ENCODE peak calls at places on chromosomes 4 and X, in nine cellular contexts. One of them, this sample, is unnamed.

GRCh38 chr4:48546336-48546735 is 56.3 kb downstream of the ZAR1 start:
- DNase-seq in activated effector memory CD4-positive, alpha-beta T cell treated with anti-CD3 and anti-CD28 coated beads, Interleukin-2, amount 50 U/mL, for 16 hours: no peak
- DNase-seq in memory B cell: no peak
- DNase-seq in left colon: no peak
- DNase-seq in ovary: no peak
- DNase-seq in caudate nucleus: no peak
- DNase-seq in naive B cell: peak; percentile 3
- DNase-seq in GM04503: no peak
- DNase-seq in activated CD8-positive, alpha-beta memory T cell treated with anti-CD3 and anti-CD28 coated beads for 48 hours: no peak
- DNase-seq in this sample: no peak

GRCh38 chr4:119940557-119940956 is 126.1 kb downstream of the MAD2L1 start:
- DNase-seq in activated effector memory CD4-positive, alpha-beta T cell treated with anti-CD3 and anti-CD28 coated beads, Interleukin-2, amount 50 U/mL, for 16 hours: no peak
- DNase-seq in memory B cell: no peak
- DNase-seq in left colon: no peak
- DNase-seq in ovary: no peak
- DNase-seq in caudate nucleus: no peak
- DNase-seq in naive B cell: no peak
- DNase-seq in GM04503: no peak
- DNase-seq in activated CD8-positive, alpha-beta memory T cell treated with anti-CD3 and anti-CD28 coated beads for 48 hours: no peak
- DNase-seq in this sample: no peak

GRCh38 chrX:136768469-136769084 is 12.2 kb downstream of the ARHGEF6 start:
- DNase-seq in activated effector memory CD4-positive, alpha-beta T cell treated with anti-CD3 and anti-CD28 coated beads, Interleukin-2, amount 50 U/mL, for 16 hours: peak; percentile 79
- DNase-seq in memory B cell: no peak
- DNase-seq in left colon: peak; percentile 39
- DNase-seq in ovary: peak; percentile 40
- DNase-seq in caudate nucleus: no peak
- DNase-seq in naive B cell: no peak
- DNase-seq in GM04503: peak; percentile 88
- DNase-seq in activated CD8-positive, alpha-beta memory T cell treated with anti-CD3 and anti-CD28 coated beads for 48 hours: no peak
- DNase-seq in this sample: no peak

GRCh38 chr4:75908555-75908954 is 6.3 kb upstream of the PPEF2 start:
- DNase-seq in activated effector memory CD4-positive, alpha-beta T cell treated with anti-CD3 and anti-CD28 coated beads, Interleukin-2, amount 50 U/mL, for 16 hours: no peak
- DNase-seq in memory B cell: no peak
- DNase-seq in left colon: no peak
- DNase-seq in ovary: no peak
- DNase-seq in caudate nucleus: no peak
- DNase-seq in naive B cell: no peak
- DNase-seq in GM04503: no peak
- DNase-seq in activated CD8-positive, alpha-beta memory T cell treated with anti-CD3 and anti-CD28 coated beads for 48 hours: no peak
- DNase-seq in this sample: no peak

GRCh38 chr4:25159837-25160713 is at the start of gene SEPSECS:
- DNase-seq in activated effector memory CD4-positive, alpha-beta T cell treated with anti-CD3 and anti-CD28 coated beads, Interleukin-2, amount 50 U/mL, for 16 hours: peak; percentile 97
- DNase-seq in memory B cell: peak; percentile 81
- DNase-seq in left colon: peak; percentile 99
- DNase-seq in ovary: peak; percentile 99
- DNase-seq in caudate nucleus: peak; percentile 22
- DNase-seq in naive B cell: peak; percentile 93
- DNase-seq in GM04503: peak; percentile 85
- DNase-seq in activated CD8-positive, alpha-beta memory T cell treated with anti-CD3 and anti-CD28 coated beads for 48 hours: peak; percentile 79
- DNase-seq in this sample: peak; percentile 84

GRCh38 chr4:113809313-113809712 is 47.8 kb upstream of the CAMK2D start:
- DNase-seq in activated effector memory CD4-positive, alpha-beta T cell treated with anti-CD3 and anti-CD28 coated beads, Interleukin-2, amount 50 U/mL, for 16 hours: no peak
- DNase-seq in memory B cell: no peak
- DNase-seq in left colon: peak; percentile 26
- DNase-seq in ovary: no peak
- DNase-seq in caudate nucleus: no peak
- DNase-seq in naive B cell: no peak
- DNase-seq in GM04503: no peak
- DNase-seq in activated CD8-positive, alpha-beta memory T cell treated with anti-CD3 and anti-CD28 coated beads for 48 hours: no peak
- DNase-seq in this sample: no peak

GRCh38 chr4:185567828-185568442 is 32.6 kb upstream of the PDLIM3 start:
- DNase-seq in activated effector memory CD4-positive, alpha-beta T cell treated with anti-CD3 and anti-CD28 coated beads, Interleukin-2, amount 50 U/mL, for 16 hours: no peak
- DNase-seq in memory B cell: no peak
- DNase-seq in left colon: no peak
- DNase-seq in ovary: peak; percentile 66
- DNase-seq in caudate nucleus: no peak
- DNase-seq in naive B cell: no peak
- DNase-seq in GM04503: peak; percentile 36
- DNase-seq in activated CD8-positive, alpha-beta memory T cell treated with anti-CD3 and anti-CD28 coated beads for 48 hours: no peak
- DNase-seq in this sample: no peak

GRCh38 chr4:120517966-120518365 is 404.6 kb downstream of the PRDM5 start:
- DNase-seq in activated effector memory CD4-positive, alpha-beta T cell treated with anti-CD3 and anti-CD28 coated beads, Interleukin-2, amount 50 U/mL, for 16 hours: no peak
- DNase-seq in memory B cell: no peak
- DNase-seq in left colon: peak; percentile 29
- DNase-seq in ovary: peak; percentile 21
- DNase-seq in caudate nucleus: no peak
- DNase-seq in naive B cell: no peak
- DNase-seq in GM04503: peak; percentile 31
- DNase-seq in activated CD8-positive, alpha-beta memory T cell treated with anti-CD3 and anti-CD28 coated beads for 48 hours: no peak
- DNase-seq in this sample: no peak

GRCh38 chrX:3044671-3045070 is 3.4 kb downstream of the ARSF start:
- DNase-seq in activated effector memory CD4-positive, alpha-beta T cell treated with anti-CD3 and anti-CD28 coated beads, Interleukin-2, amount 50 U/mL, for 16 hours: no peak
- DNase-seq in memory B cell: no peak
- DNase-seq in left colon: no peak
- DNase-seq in ovary: no peak
- DNase-seq in caudate nucleus: no peak
- DNase-seq in naive B cell: no peak
- DNase-seq in GM04503: no peak
- DNase-seq in activated CD8-positive, alpha-beta memory T cell treated with anti-CD3 and anti-CD28 coated beads for 48 hours: no peak
- DNase-seq in this sample: no peak

GRCh38 chr4:118280501-118281218 is 72.1 kb downstream of the PRSS12 start:
- DNase-seq in activated effector memory CD4-positive, alpha-beta T cell treated with anti-CD3 and anti-CD28 coated beads, Interleukin-2, amount 50 U/mL, for 16 hours: peak; percentile 71
- DNase-seq in memory B cell: no peak
- DNase-seq in left colon: peak; percentile 50
- DNase-seq in ovary: peak; percentile 26
- DNase-seq in caudate nucleus: no peak
- DNase-seq in naive B cell: peak; percentile 38
- DNase-seq in GM04503: no peak
- DNase-seq in activated CD8-positive, alpha-beta memory T cell treated with anti-CD3 and anti-CD28 coated beads for 48 hours: no peak
- DNase-seq in this sample: no peak

GRCh38 chr4:90906239-90906638 is 779.0 kb downstream of the CCSER1 start:
- DNase-seq in activated effector memory CD4-positive, alpha-beta T cell treated with anti-CD3 and anti-CD28 coated beads, Interleukin-2, amount 50 U/mL, for 16 hours: no peak
- DNase-seq in memory B cell: no peak
- DNase-seq in left colon: no peak
- DNase-seq in ovary: no peak
- DNase-seq in caudate nucleus: no peak
- DNase-seq in naive B cell: no peak
- DNase-seq in GM04503: no peak
- DNase-seq in activated CD8-positive, alpha-beta memory T cell treated with anti-CD3 and anti-CD28 coated beads for 48 hours: no peak
- DNase-seq in this sample: no peak

GRCh38 chr4:82721819-82722423 is 76.7 kb downstream of the SCD5 start:
- DNase-seq in activated effector memory CD4-positive, alpha-beta T cell treated with anti-CD3 and anti-CD28 coated beads, Interleukin-2, amount 50 U/mL, for 16 hours: no peak
- DNase-seq in memory B cell: no peak
- DNase-seq in left colon: no peak
- DNase-seq in ovary: no peak
- DNase-seq in caudate nucleus: no peak
- DNase-seq in naive B cell: no peak
- DNase-seq in GM04503: no peak
- DNase-seq in activated CD8-positive, alpha-beta memory T cell treated with anti-CD3 and anti-CD28 coated beads for 48 hours: no peak
- DNase-seq in this sample: no peak

GRCh38 chr4:164440196-164440595 is 313.7 kb upstream of the SMIM31 start:
- DNase-seq in activated effector memory CD4-positive, alpha-beta T cell treated with anti-CD3 and anti-CD28 coated beads, Interleukin-2, amount 50 U/mL, for 16 hours: no peak
- DNase-seq in memory B cell: no peak
- DNase-seq in left colon: no peak
- DNase-seq in ovary: no peak
- DNase-seq in caudate nucleus: no peak
- DNase-seq in naive B cell: no peak
- DNase-seq in GM04503: no peak
- DNase-seq in activated CD8-positive, alpha-beta memory T cell treated with anti-CD3 and anti-CD28 coated beads for 48 hours: no peak
- DNase-seq in this sample: no peak

GRCh38 chr4:26320159-26320452 is 708 bp upstream of the RBPJ start:
- DNase-seq in activated effector memory CD4-positive, alpha-beta T cell treated with anti-CD3 and anti-CD28 coated beads, Interleukin-2, amount 50 U/mL, for 16 hours: no peak
- DNase-seq in memory B cell: peak; percentile 66
- DNase-seq in left colon: no peak
- DNase-seq in ovary: no peak
- DNase-seq in caudate nucleus: no peak
- DNase-seq in naive B cell: no peak
- DNase-seq in GM04503: no peak
- DNase-seq in activated CD8-positive, alpha-beta memory T cell treated with anti-CD3 and anti-CD28 coated beads for 48 hours: no peak
- DNase-seq in this sample: no peak

GRCh38 chr4:144582105-144582850 is 63.7 kb upstream of the HHIP start:
- DNase-seq in activated effector memory CD4-positive, alpha-beta T cell treated with anti-CD3 and anti-CD28 coated beads, Interleukin-2, amount 50 U/mL, for 16 hours: no peak
- DNase-seq in memory B cell: no peak
- DNase-seq in left colon: no peak
- DNase-seq in ovary: no peak
- DNase-seq in caudate nucleus: no peak
- DNase-seq in naive B cell: no peak
- DNase-seq in GM04503: no peak
- DNase-seq in activated CD8-positive, alpha-beta memory T cell treated with anti-CD3 and anti-CD28 coated beads for 48 hours: no peak
- DNase-seq in this sample: no peak

GRCh38 chr4:165055601-165056000 is 1.9 kb downstream of the TRIM75 start:
- DNase-seq in activated effector memory CD4-positive, alpha-beta T cell treated with anti-CD3 and anti-CD28 coated beads, Interleukin-2, amount 50 U/mL, for 16 hours: no peak
- DNase-seq in memory B cell: no peak
- DNase-seq in left colon: no peak
- DNase-seq in ovary: no peak
- DNase-seq in caudate nucleus: no peak
- DNase-seq in naive B cell: no peak
- DNase-seq in GM04503: no peak
- DNase-seq in activated CD8-positive, alpha-beta memory T cell treated with anti-CD3 and anti-CD28 coated beads for 48 hours: no peak
- DNase-seq in this sample: no peak

GRCh38 chrX:8254386-8254785 is 83.3 kb upstream of the VCX2 start:
- DNase-seq in activated effector memory CD4-positive, alpha-beta T cell treated with anti-CD3 and anti-CD28 coated beads, Interleukin-2, amount 50 U/mL, for 16 hours: no peak
- DNase-seq in memory B cell: no peak
- DNase-seq in left colon: no peak
- DNase-seq in ovary: no peak
- DNase-seq in caudate nucleus: no peak
- DNase-seq in naive B cell: no peak
- DNase-seq in GM04503: no peak
- DNase-seq in activated CD8-positive, alpha-beta memory T cell treated with anti-CD3 and anti-CD28 coated beads for 48 hours: no peak
- DNase-seq in this sample: no peak

GRCh38 chr4:52877006-52877405 is 14.9 kb downstream of the RASL11B start:
- DNase-seq in activated effector memory CD4-positive, alpha-beta T cell treated with anti-CD3 and anti-CD28 coated beads, Interleukin-2, amount 50 U/mL, for 16 hours: no peak
- DNase-seq in memory B cell: no peak
- DNase-seq in left colon: no peak
- DNase-seq in ovary: no peak
- DNase-seq in caudate nucleus: no peak
- DNase-seq in naive B cell: no peak
- DNase-seq in GM04503: no peak
- DNase-seq in activated CD8-positive, alpha-beta memory T cell treated with anti-CD3 and anti-CD28 coated beads for 48 hours: no peak
- DNase-seq in this sample: no peak

GRCh38 chr4:187208641-187209040 is 485.0 kb upstream of the FAT1 start:
- DNase-seq in activated effector memory CD4-positive, alpha-beta T cell treated with anti-CD3 and anti-CD28 coated beads, Interleukin-2, amount 50 U/mL, for 16 hours: no peak
- DNase-seq in memory B cell: no peak
- DNase-seq in left colon: no peak
- DNase-seq in ovary: no peak
- DNase-seq in caudate nucleus: no peak
- DNase-seq in naive B cell: no peak
- DNase-seq in GM04503: no peak
- DNase-seq in activated CD8-positive, alpha-beta memory T cell treated with anti-CD3 and anti-CD28 coated beads for 48 hours: no peak
- DNase-seq in this sample: no peak

GRCh38 chr4:40264995-40265909 is 68.4 kb downstream of the RHOH start:
- DNase-seq in activated effector memory CD4-positive, alpha-beta T cell treated with anti-CD3 and anti-CD28 coated beads, Interleukin-2, amount 50 U/mL, for 16 hours: no peak
- DNase-seq in memory B cell: no peak
- DNase-seq in left colon: no peak
- DNase-seq in ovary: no peak
- DNase-seq in caudate nucleus: no peak
- DNase-seq in naive B cell: no peak
- DNase-seq in GM04503: no peak
- DNase-seq in activated CD8-positive, alpha-beta memory T cell treated with anti-CD3 and anti-CD28 coated beads for 48 hours: no peak
- DNase-seq in this sample: no peak

GRCh38 chr4:87949961-87950360 is 25.6 kb upstream of the SPP1 start:
- DNase-seq in activated effector memory CD4-positive, alpha-beta T cell treated with anti-CD3 and anti-CD28 coated beads, Interleukin-2, amount 50 U/mL, for 16 hours: no peak
- DNase-seq in memory B cell: no peak
- DNase-seq in left colon: no peak
- DNase-seq in ovary: no peak
- DNase-seq in caudate nucleus: no peak
- DNase-seq in naive B cell: no peak
- DNase-seq in GM04503: no peak
- DNase-seq in activated CD8-positive, alpha-beta memory T cell treated with anti-CD3 and anti-CD28 coated beads for 48 hours: no peak
- DNase-seq in this sample: no peak

GRCh38 chr4:149768477-149768876 is 47.2 kb downstream of the IQCM start:
- DNase-seq in activated effector memory CD4-positive, alpha-beta T cell treated with anti-CD3 and anti-CD28 coated beads, Interleukin-2, amount 50 U/mL, for 16 hours: no peak
- DNase-seq in memory B cell: no peak
- DNase-seq in left colon: no peak
- DNase-seq in ovary: no peak
- DNase-seq in caudate nucleus: no peak
- DNase-seq in naive B cell: no peak
- DNase-seq in GM04503: no peak
- DNase-seq in activated CD8-positive, alpha-beta memory T cell treated with anti-CD3 and anti-CD28 coated beads for 48 hours: no peak
- DNase-seq in this sample: no peak

GRCh38 chr4:177047070-177047850 is 254.5 kb upstream of the VEGFC start:
- DNase-seq in activated effector memory CD4-positive, alpha-beta T cell treated with anti-CD3 and anti-CD28 coated beads, Interleukin-2, amount 50 U/mL, for 16 hours: peak; percentile 77
- DNase-seq in memory B cell: peak; percentile 25
- DNase-seq in left colon: no peak
- DNase-seq in ovary: peak; percentile 50
- DNase-seq in caudate nucleus: no peak
- DNase-seq in naive B cell: peak; percentile 9
- DNase-seq in GM04503: peak; percentile 29
- DNase-seq in activated CD8-positive, alpha-beta memory T cell treated with anti-CD3 and anti-CD28 coated beads for 48 hours: peak; percentile 1
- DNase-seq in this sample: no peak

GRCh38 chr4:172270421-172270820 is 457.2 kb downstream of the GALNTL6 start:
- DNase-seq in activated effector memory CD4-positive, alpha-beta T cell treated with anti-CD3 and anti-CD28 coated beads, Interleukin-2, amount 50 U/mL, for 16 hours: no peak
- DNase-seq in memory B cell: no peak
- DNase-seq in left colon: no peak
- DNase-seq in ovary: no peak
- DNase-seq in caudate nucleus: no peak
- DNase-seq in naive B cell: no peak
- DNase-seq in GM04503: no peak
- DNase-seq in activated CD8-positive, alpha-beta memory T cell treated with anti-CD3 and anti-CD28 coated beads for 48 hours: no peak
- DNase-seq in this sample: no peak

GRCh38 chrX:69163936-69164741 is 1.1 kb downstream of the PJA1 start:
- DNase-seq in activated effector memory CD4-positive, alpha-beta T cell treated with anti-CD3 and anti-CD28 coated beads, Interleukin-2, amount 50 U/mL, for 16 hours: peak; percentile 78
- DNase-seq in memory B cell: no peak
- DNase-seq in left colon: peak; percentile 44
- DNase-seq in ovary: peak; percentile 50
- DNase-seq in caudate nucleus: no peak
- DNase-seq in naive B cell: peak; percentile 46
- DNase-seq in GM04503: no peak
- DNase-seq in activated CD8-positive, alpha-beta memory T cell treated with anti-CD3 and anti-CD28 coated beads for 48 hours: no peak
- DNase-seq in this sample: peak; percentile 25

GRCh38 chrX:152896450-152896849 is 1.4 kb upstream of the ZNF185 start:
- DNase-seq in activated effector memory CD4-positive, alpha-beta T cell treated with anti-CD3 and anti-CD28 coated beads, Interleukin-2, amount 50 U/mL, for 16 hours: no peak
- DNase-seq in memory B cell: no peak
- DNase-seq in left colon: no peak
- DNase-seq in ovary: no peak
- DNase-seq in caudate nucleus: no peak
- DNase-seq in naive B cell: no peak
- DNase-seq in GM04503: no peak
- DNase-seq in activated CD8-positive, alpha-beta memory T cell treated with anti-CD3 and anti-CD28 coated beads for 48 hours: no peak
- DNase-seq in this sample: no peak

GRCh38 chr4:151677193-151677592 is 83.6 kb downstream of the GATB start:
- DNase-seq in activated effector memory CD4-positive, alpha-beta T cell treated with anti-CD3 and anti-CD28 coated beads, Interleukin-2, amount 50 U/mL, for 16 hours: no peak
- DNase-seq in memory B cell: no peak
- DNase-seq in left colon: no peak
- DNase-seq in ovary: no peak
- DNase-seq in caudate nucleus: no peak
- DNase-seq in naive B cell: no peak
- DNase-seq in GM04503: no peak
- DNase-seq in activated CD8-positive, alpha-beta memory T cell treated with anti-CD3 and anti-CD28 coated beads for 48 hours: no peak
- DNase-seq in this sample: no peak

GRCh38 chrX:54043696-54044125 is 562 bp downstream of the PHF8 start:
- DNase-seq in activated effector memory CD4-positive, alpha-beta T cell treated with anti-CD3 and anti-CD28 coated beads, Interleukin-2, amount 50 U/mL, for 16 hours: peak; percentile 81
- DNase-seq in memory B cell: no peak
- DNase-seq in left colon: peak; percentile 27
- DNase-seq in ovary: no peak
- DNase-seq in caudate nucleus: no peak
- DNase-seq in naive B cell: no peak
- DNase-seq in GM04503: peak; percentile 3
- DNase-seq in activated CD8-positive, alpha-beta memory T cell treated with anti-CD3 and anti-CD28 coated beads for 48 hours: peak; percentile 14
- DNase-seq in this sample: peak; percentile 53

GRCh38 chr4:106569151-106570029 is 200.8 kb upstream of the GIMD1 start:
- DNase-seq in activated effector memory CD4-positive, alpha-beta T cell treated with anti-CD3 and anti-CD28 coated beads, Interleukin-2, amount 50 U/mL, for 16 hours: no peak
- DNase-seq in memory B cell: no peak
- DNase-seq in left colon: no peak
- DNase-seq in ovary: no peak
- DNase-seq in caudate nucleus: no peak
- DNase-seq in naive B cell: no peak
- DNase-seq in GM04503: peak; percentile 54
- DNase-seq in activated CD8-positive, alpha-beta memory T cell treated with anti-CD3 and anti-CD28 coated beads for 48 hours: no peak
- DNase-seq in this sample: no peak

GRCh38 chr4:139986621-139987510 is 167.1 kb downstream of the MAML3 start:
- DNase-seq in activated effector memory CD4-positive, alpha-beta T cell treated with anti-CD3 and anti-CD28 coated beads, Interleukin-2, amount 50 U/mL, for 16 hours: no peak
- DNase-seq in memory B cell: no peak
- DNase-seq in left colon: no peak
- DNase-seq in ovary: no peak
- DNase-seq in caudate nucleus: no peak
- DNase-seq in naive B cell: no peak
- DNase-seq in GM04503: peak; percentile 11
- DNase-seq in activated CD8-positive, alpha-beta memory T cell treated with anti-CD3 and anti-CD28 coated beads for 48 hours: no peak
- DNase-seq in this sample: no peak

GRCh38 chrX:102684772-102685520 is 27.3 kb upstream of the GPRASP2 start:
- DNase-seq in activated effector memory CD4-positive, alpha-beta T cell treated with anti-CD3 and anti-CD28 coated beads, Interleukin-2, amount 50 U/mL, for 16 hours: no peak
- DNase-seq in memory B cell: no peak
- DNase-seq in left colon: no peak
- DNase-seq in ovary: no peak
- DNase-seq in caudate nucleus: no peak
- DNase-seq in naive B cell: no peak
- DNase-seq in GM04503: no peak
- DNase-seq in activated CD8-positive, alpha-beta memory T cell treated with anti-CD3 and anti-CD28 coated beads for 48 hours: no peak
- DNase-seq in this sample: no peak